ENCODE peak calls at places on chromosomes 11 and 22, in four cellular contexts. S is K562, M is stomach, A is thyroid gland. W is an unnamed sample.

GRCh38 chr11:76620471-76620870 is 50.1 kb downstream of the LRRC32 start:
- DNase-seq in S (no peak), M (no peak), A (no peak), W (no peak)

GRCh38 chr11:20448838-20449237 is 61.3 kb downstream of the PRMT3 start:
- DNase-seq in S (no peak), M (no peak), A (no peak), W (no peak)

GRCh38 chr11:38384568-38384967 is 1786.5 kb upstream of the RAG2 start:
- DNase-seq in S (no peak), M (no peak), A (no peak), W (no peak)

GRCh38 chr22:37803636-37804371 is 3.9 kb upstream of the GCAT start:
- DNase-seq in S (no peak), M (no peak), A (no peak), W (no peak)

GRCh38 chr11:123425367-123425766 is 4.7 kb upstream of the GRAMD1B start:
- DNase-seq in S (no peak), M (no peak), A (no peak), W (peak; percentile 72)

GRCh38 chr22:30637701-30638114 is 2.1 kb downstream of the SLC35E4 start:
- DNase-seq in S (no peak), M (no peak), A (no peak), W (no peak)

GRCh38 chr11:72584293-72584921 is 89.8 kb downstream of the PDE2A start:
- DNase-seq in S (peak; percentile 31), M (peak; percentile 48), A (peak; percentile 13), W (peak; percentile 49)

GRCh38 chr11:84853841-84854497 is 773.2 kb downstream of the DLG2 start:
- DNase-seq in S (no peak), M (no peak), A (no peak), W (no peak)

GRCh38 chr11:63510360-63511130 is 4.7 kb downstream of the LGALS12 start:
- DNase-seq in S (peak; percentile 7), M (peak; percentile 73), A (peak; percentile 68), W (peak; percentile 71)

GRCh38 chr11:702731-703461 is 3.1 kb upstream of the EPS8L2 start:
- DNase-seq in S (no peak), M (peak; percentile 84), A (peak; percentile 69), W (no peak)

GRCh38 chr11:36305047-36305446 is 9.0 kb downstream of the PRR5L start:
- DNase-seq in S (no peak), M (no peak), A (no peak), W (no peak)

GRCh38 chr11:128715691-128716153 is 21.9 kb downstream of the FLI1 start:
- DNase-seq in S (no peak), M (no peak), A (no peak), W (no peak)

GRCh38 chr11:112408551-112408950 is 147.9 kb upstream of the PLET1 start:
- DNase-seq in S (no peak), M (no peak), A (no peak), W (no peak)

GRCh38 chr22:35598396-35598710 is 18.8 kb downstream of the MB start:
- DNase-seq in S (no peak), M (no peak), A (no peak), W (no peak)

GRCh38 chr11:35214792-35215193 is 75.8 kb downstream of the CD44 start:
- DNase-seq in S (no peak), M (no peak), A (no peak), W (no peak)

GRCh38 chr22:36612458-36612857 is 83.5 kb upstream of the EIF3D start:
- DNase-seq in S (no peak), M (no peak), A (no peak), W (no peak)

GRCh38 chr11:114779189-114779588 is 100.9 kb downstream of the NXPE2 start:
- DNase-seq in S (no peak), M (no peak), A (no peak), W (no peak)

GRCh38 chr11:114773541-114774338 is 95.4 kb downstream of the NXPE2 start:
- DNase-seq in S (no peak), M (no peak), A (no peak), W (no peak)

GRCh38 chr11:114776956-114777355 is 98.6 kb downstream of the NXPE2 start:
- DNase-seq in S (no peak), M (no peak), A (no peak), W (no peak)

GRCh38 chr11:114774599-114775365 is 96.5 kb downstream of the NXPE2 start:
- DNase-seq in S (peak; percentile 59), M (peak; percentile 40), A (peak; percentile 52), W (peak; percentile 60)

DNA sequence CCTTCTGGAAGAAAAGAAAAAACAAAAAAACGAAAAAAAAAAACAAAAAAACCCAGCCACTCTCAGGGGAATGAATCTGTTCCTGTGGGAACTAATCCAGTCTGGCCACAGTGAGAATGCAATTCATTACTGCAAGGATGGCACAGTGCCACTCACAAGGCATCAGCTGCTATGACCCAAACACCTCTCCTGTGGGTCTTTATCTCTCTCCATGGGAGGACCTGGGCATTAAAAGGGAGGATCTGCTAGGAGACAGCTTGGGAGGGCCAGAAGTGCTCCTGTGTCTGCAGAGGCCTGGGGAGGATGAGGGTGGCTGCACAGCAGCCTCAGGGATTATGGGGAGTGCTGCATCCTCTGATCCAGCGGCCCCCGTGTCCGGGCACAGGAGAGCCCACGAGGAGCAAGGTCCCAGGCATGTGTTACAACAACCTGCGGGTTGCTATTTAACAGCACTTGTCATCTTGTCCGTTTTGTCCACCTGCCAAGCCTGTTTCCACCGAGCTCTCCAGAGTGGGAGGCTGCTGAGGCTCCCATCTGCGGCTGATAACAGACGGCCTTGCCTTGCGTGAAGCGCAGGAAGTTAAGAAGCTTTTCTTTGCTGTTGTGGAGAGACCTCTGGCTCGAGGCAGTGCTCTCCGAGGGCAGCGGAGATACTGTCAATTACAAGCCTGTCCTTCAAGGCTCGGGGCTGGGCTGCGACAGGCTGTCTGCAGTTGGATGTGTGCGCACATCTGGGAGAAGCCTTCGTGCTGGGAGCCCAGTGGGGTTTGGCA is 97.7 kb downstream of the NXPE2 start:
- DNase-seq in S (no peak), M (no peak), A (no peak), W (peak; percentile 38)
- TF ChIP-seq POLR2A in S (no peak), M (no peak), A (no peak), W (no peak)

GRCh38 chr11:46338636-46338987 is 8.7 kb upstream of the DGKZ start:
- DNase-seq in S (no peak), M (no peak), A (no peak), W (no peak)
- H3K4me3 ChIP-seq in S (no peak overlapping the region), M (no peak overlapping the region), A (no peak overlapping the region), W (no peak overlapping the region)

DNA sequence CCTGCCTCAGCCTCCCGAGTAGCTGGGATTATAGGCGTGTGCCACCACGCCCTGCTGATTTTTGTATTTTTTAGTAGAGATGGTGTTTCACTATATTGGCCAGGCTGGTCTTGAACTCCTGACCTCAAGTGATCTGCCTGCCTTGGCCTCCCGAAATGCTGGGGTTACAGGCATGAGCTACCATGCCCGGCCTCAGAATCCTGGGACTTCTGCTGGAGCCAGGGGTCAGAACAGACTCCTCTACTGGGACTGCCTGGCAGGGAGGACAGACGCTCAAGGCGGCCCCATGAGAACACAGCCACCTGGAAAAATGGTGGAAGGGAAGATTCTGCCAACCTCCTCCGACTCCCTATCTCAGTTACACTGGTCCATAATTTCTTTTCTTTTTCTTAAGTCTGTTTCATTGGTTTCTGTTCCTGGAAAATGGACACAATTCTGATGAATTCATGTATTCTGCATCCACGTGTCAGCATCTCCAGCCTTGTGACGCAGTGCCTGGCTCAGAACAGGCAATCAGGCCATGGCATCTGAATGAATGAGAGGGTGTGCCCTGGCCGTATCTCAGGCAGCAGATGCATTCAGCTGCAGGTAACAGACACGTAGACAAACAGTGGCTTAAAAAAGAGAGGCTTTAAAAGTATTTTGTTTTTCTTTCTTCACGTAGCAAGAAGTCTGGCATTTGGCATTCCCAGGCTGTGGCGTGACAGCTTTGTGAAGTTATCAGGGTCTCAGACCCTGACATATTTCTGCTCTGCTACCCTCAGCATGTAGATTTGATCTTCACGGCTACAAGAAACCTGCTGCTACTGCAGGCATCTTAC is 4.8 kb downstream of the SMIM38 start:
- DNase-seq in S (peak; percentile 47), M (no peak), A (no peak), W (no peak)
- H3K27ac ChIP-seq in S (no peak overlapping the region), M (no peak overlapping the region), A (no peak overlapping the region), W (no peak overlapping the region)

GRCh38 chr11:66510271-66510989 is at the start of gene BBS1:
- DNase-seq in S (peak; percentile 89), M (peak; percentile 90), A (peak; percentile 85), W (peak; percentile 85)
- TF ChIP-seq POLR2A in S (peak; percentile 78), M (no peak), A (peak; percentile 67), W (no peak)

DNA sequence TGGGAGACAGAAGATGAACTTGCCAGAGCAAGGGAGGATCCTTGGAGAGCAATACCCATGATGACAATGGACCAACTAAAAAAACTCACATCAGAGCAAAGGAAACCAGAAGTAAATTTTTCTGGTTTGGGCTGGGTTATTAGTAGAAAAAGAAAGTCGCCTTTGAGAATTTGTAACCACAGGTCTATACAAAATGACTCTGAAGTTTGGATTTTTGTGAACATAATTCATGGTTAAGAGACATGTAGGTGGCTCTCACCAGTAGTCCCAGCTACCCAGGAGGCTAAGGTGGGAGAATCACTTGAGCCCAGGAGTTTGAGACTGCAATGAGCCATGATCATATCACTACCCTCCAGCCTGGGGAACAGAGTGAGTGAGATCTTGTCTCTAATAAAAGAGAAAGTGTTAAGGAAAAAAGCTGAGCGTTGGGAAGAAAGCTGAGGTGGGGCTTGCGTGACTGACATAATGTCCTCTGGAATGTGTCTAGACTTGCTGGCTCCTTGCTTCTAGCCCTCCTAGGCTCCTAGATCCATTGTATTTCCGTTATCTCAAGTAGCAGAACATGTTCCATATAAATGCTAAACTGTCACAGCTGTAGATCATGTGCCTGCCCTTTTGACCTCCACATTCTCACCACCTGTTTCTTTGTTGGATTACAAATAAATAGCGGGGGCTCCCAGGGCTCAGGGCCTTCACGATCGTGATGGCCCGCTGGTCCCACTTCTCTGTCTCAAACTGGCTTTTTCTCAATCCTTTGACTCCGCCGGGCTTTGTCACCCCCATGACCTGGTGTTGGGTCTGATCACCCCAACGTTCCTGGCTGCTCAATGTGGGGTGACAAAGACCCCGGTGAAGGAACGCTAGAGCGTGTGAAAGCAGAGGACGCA is 56.2 kb upstream of the SC5D start:
- DNase-seq in S (no peak), M (no peak), A (no peak), W (no peak)
- H3K4me3 ChIP-seq in S (no peak overlapping the region), M (no peak overlapping the region), A (no peak overlapping the region), W (no peak overlapping the region)

DNA sequence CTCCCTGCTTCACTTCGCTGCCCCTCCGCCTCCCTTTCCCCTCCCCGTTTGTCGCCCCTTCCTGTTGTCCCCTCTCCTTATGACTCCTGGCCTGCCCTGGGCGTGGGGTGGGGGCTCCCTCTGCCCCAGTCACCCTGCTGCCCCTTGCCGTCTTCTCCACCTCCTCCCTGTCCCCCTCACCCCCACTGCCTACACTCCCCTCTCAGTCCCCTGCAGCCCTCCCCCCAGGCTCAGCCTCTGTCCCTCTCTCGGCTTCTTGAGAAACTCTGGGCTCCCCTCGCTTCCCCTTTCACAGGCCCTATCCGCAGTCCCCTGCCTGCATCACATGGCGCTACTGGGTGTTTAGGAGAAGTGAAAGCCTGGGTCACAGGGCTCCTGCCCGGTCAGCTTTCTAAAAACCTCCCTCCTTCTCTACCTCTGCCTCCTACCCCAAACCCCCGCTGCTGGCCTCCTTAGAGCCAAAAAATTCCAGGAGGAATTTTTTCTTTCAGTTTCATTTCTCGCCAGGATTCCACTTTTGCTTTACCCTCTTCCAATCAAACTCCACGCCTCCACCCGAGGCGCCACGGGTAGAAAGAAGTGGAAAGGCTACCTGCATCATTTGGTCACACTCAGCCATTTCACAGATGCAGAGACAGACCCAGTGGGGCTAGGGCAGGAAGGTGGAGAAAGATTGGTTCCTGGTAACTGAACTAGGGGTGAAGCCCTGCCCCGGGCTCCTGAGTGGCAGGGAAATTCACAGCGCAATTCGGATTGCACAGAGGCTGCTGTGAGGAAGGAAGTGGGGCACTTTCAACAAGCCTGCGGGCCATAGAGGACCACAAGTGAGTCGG is at the start of gene SLC15A3:
- DNase-seq in S (no peak), M (peak; percentile 60), A (no peak), W (peak; percentile 78)
- H3K27ac ChIP-seq in S (no peak within 1 kb of the TSS), M (peak within 1 kb of the TSS; percentile 94), A (peak within 1 kb of the TSS; percentile 78), W (peak within 1 kb of the TSS; percentile 74)

GRCh38 chr11:47269829-47270305 is at the start of gene MADD:
- DNase-seq in S (peak; percentile 96), M (peak; percentile 89), A (peak; percentile 88), W (peak; percentile 90)
- TF ChIP-seq POLR2A in S (peak; percentile 78), M (no peak), A (peak; percentile 89), W (peak; percentile 77)

W was measured in adrenal gland.